ENCODE peak calls at places on chromosomes 2 and 18, in nine cellular contexts. One of them, this sample, is unnamed.

GRCh38 chr18:45324489-45325111 is 290.7 kb upstream of the SLC14A2 start:
- DNase-seq in AG04449: no peak
- DNase-seq in foreskin fibroblast: peak
- DNase-seq in LHCN-M2: peak
- DNase-seq in brain microvascular endothelial cell: peak
- DNase-seq in activated CD4-positive, alpha-beta T cell treated with anti-CD3 and anti-CD28 coated beads, Interleukin-2, amount 50 U/mL, for 4 hours: no peak
- DNase-seq in fibroblast of lung: peak
- DNase-seq in ACHN: no peak
- DNase-seq in smooth muscle cell of the brain vasculature: no peak
- DNase-seq in this sample: no peak

GRCh38 chr18:74468547-74469014 is 11.5 kb upstream of the DIPK1C start:
- DNase-seq in foreskin fibroblast: no peak
- DNase-seq in LHCN-M2: no peak
- DNase-seq in fibroblast of lung: peak
- DNase-seq in smooth muscle cell of the brain vasculature: no peak
- DNase-seq in AG04449: no peak
- DNase-seq in brain microvascular endothelial cell: no peak
- DNase-seq in activated CD4-positive, alpha-beta T cell treated with anti-CD3 and anti-CD28 coated beads, Interleukin-2, amount 50 U/mL, for 4 hours: no peak
- DNase-seq in ACHN: no peak
- DNase-seq in this sample: no peak

GRCh38 chr2:8565399-8566154 is 116.3 kb upstream of the ID2 start:
- DNase-seq in AG04449: no peak
- DNase-seq in fibroblast of lung: no peak
- DNase-seq in brain microvascular endothelial cell: no peak
- DNase-seq in activated CD4-positive, alpha-beta T cell treated with anti-CD3 and anti-CD28 coated beads, Interleukin-2, amount 50 U/mL, for 4 hours: no peak
- DNase-seq in smooth muscle cell of the brain vasculature: no peak
- DNase-seq in foreskin fibroblast: no peak
- DNase-seq in ACHN: no peak
- DNase-seq in LHCN-M2: no peak
- DNase-seq in this sample: no peak

GRCh38 chr2:103139628-103140268 is 377.9 kb downstream of the TMEM182 start:
- DNase-seq in smooth muscle cell of the brain vasculature: no peak
- DNase-seq in activated CD4-positive, alpha-beta T cell treated with anti-CD3 and anti-CD28 coated beads, Interleukin-2, amount 50 U/mL, for 4 hours: no peak
- DNase-seq in fibroblast of lung: no peak
- DNase-seq in foreskin fibroblast: no peak
- DNase-seq in brain microvascular endothelial cell: no peak
- DNase-seq in ACHN: no peak
- DNase-seq in LHCN-M2: no peak
- DNase-seq in AG04449: no peak
- DNase-seq in this sample: no peak

GRCh38 chr2:49770919-49771318 is 616.6 kb upstream of the FSHR start:
- DNase-seq in LHCN-M2: no peak
- DNase-seq in brain microvascular endothelial cell: no peak
- DNase-seq in fibroblast of lung: peak
- DNase-seq in ACHN: peak
- DNase-seq in smooth muscle cell of the brain vasculature: no peak
- DNase-seq in AG04449: no peak
- DNase-seq in foreskin fibroblast: peak
- DNase-seq in activated CD4-positive, alpha-beta T cell treated with anti-CD3 and anti-CD28 coated beads, Interleukin-2, amount 50 U/mL, for 4 hours: no peak
- DNase-seq in this sample: no peak

GRCh38 chr2:233080836-233081229 is 20.7 kb downstream of the INPP5D start:
- DNase-seq in fibroblast of lung: no peak
- DNase-seq in AG04449: no peak
- DNase-seq in brain microvascular endothelial cell: no peak
- DNase-seq in LHCN-M2: no peak
- DNase-seq in smooth muscle cell of the brain vasculature: no peak
- DNase-seq in foreskin fibroblast: no peak
- DNase-seq in ACHN: no peak
- DNase-seq in activated CD4-positive, alpha-beta T cell treated with anti-CD3 and anti-CD28 coated beads, Interleukin-2, amount 50 U/mL, for 4 hours: no peak
- DNase-seq in this sample: no peak

GRCh38 chr2:189821953-189822748 is 37.9 kb downstream of the PMS1 start:
- DNase-seq in ACHN: no peak
- DNase-seq in fibroblast of lung: peak
- DNase-seq in brain microvascular endothelial cell: peak
- DNase-seq in activated CD4-positive, alpha-beta T cell treated with anti-CD3 and anti-CD28 coated beads, Interleukin-2, amount 50 U/mL, for 4 hours: no peak
- DNase-seq in smooth muscle cell of the brain vasculature: no peak
- DNase-seq in LHCN-M2: peak
- DNase-seq in AG04449: peak
- DNase-seq in foreskin fibroblast: peak
- DNase-seq in this sample: no peak

GRCh38 chr18:52813637-52814416 is 473.8 kb downstream of the DCC start:
- DNase-seq in ACHN: no peak
- DNase-seq in LHCN-M2: no peak
- DNase-seq in smooth muscle cell of the brain vasculature: no peak
- DNase-seq in brain microvascular endothelial cell: no peak
- DNase-seq in AG04449: peak
- DNase-seq in foreskin fibroblast: peak
- DNase-seq in fibroblast of lung: no peak
- DNase-seq in activated CD4-positive, alpha-beta T cell treated with anti-CD3 and anti-CD28 coated beads, Interleukin-2, amount 50 U/mL, for 4 hours: no peak
- DNase-seq in this sample: no peak

GRCh38 chr2:101608411-101609317 is 88.8 kb upstream of the MAP4K4 start:
- DNase-seq in LHCN-M2: no peak
- DNase-seq in fibroblast of lung: no peak
- DNase-seq in activated CD4-positive, alpha-beta T cell treated with anti-CD3 and anti-CD28 coated beads, Interleukin-2, amount 50 U/mL, for 4 hours: no peak
- DNase-seq in ACHN: no peak
- DNase-seq in smooth muscle cell of the brain vasculature: no peak
- DNase-seq in foreskin fibroblast: peak
- DNase-seq in AG04449: no peak
- DNase-seq in brain microvascular endothelial cell: no peak
- DNase-seq in this sample: no peak

GRCh38 chr2:209663149-209663548 is 108.5 kb upstream of the UNC80 start:
- DNase-seq in foreskin fibroblast: peak
- DNase-seq in brain microvascular endothelial cell: peak
- DNase-seq in activated CD4-positive, alpha-beta T cell treated with anti-CD3 and anti-CD28 coated beads, Interleukin-2, amount 50 U/mL, for 4 hours: no peak
- DNase-seq in AG04449: no peak
- DNase-seq in LHCN-M2: peak
- DNase-seq in fibroblast of lung: peak
- DNase-seq in smooth muscle cell of the brain vasculature: no peak
- DNase-seq in ACHN: peak
- DNase-seq in this sample: no peak

GRCh38 chr18:61569176-61569892 is 236.1 kb downstream of the CDH20 start:
- DNase-seq in activated CD4-positive, alpha-beta T cell treated with anti-CD3 and anti-CD28 coated beads, Interleukin-2, amount 50 U/mL, for 4 hours: no peak
- DNase-seq in brain microvascular endothelial cell: peak
- DNase-seq in ACHN: peak
- DNase-seq in LHCN-M2: peak
- DNase-seq in fibroblast of lung: peak
- DNase-seq in AG04449: peak
- DNase-seq in foreskin fibroblast: peak
- DNase-seq in smooth muscle cell of the brain vasculature: no peak
- DNase-seq in this sample: peak

GRCh38 chr2:149422337-149422990 is 92.1 kb downstream of the LYPD6 start:
- DNase-seq in fibroblast of lung: peak
- DNase-seq in smooth muscle cell of the brain vasculature: no peak
- DNase-seq in LHCN-M2: peak
- DNase-seq in brain microvascular endothelial cell: peak
- DNase-seq in foreskin fibroblast: peak
- DNase-seq in AG04449: no peak
- DNase-seq in ACHN: no peak
- DNase-seq in activated CD4-positive, alpha-beta T cell treated with anti-CD3 and anti-CD28 coated beads, Interleukin-2, amount 50 U/mL, for 4 hours: no peak
- DNase-seq in this sample: no peak

GRCh38 chr2:71852141-71852711 is 295.4 kb downstream of the CYP26B1 start:
- DNase-seq in ACHN: no peak
- DNase-seq in foreskin fibroblast: peak
- DNase-seq in activated CD4-positive, alpha-beta T cell treated with anti-CD3 and anti-CD28 coated beads, Interleukin-2, amount 50 U/mL, for 4 hours: no peak
- DNase-seq in smooth muscle cell of the brain vasculature: no peak
- DNase-seq in AG04449: no peak
- DNase-seq in fibroblast of lung: no peak
- DNase-seq in brain microvascular endothelial cell: no peak
- DNase-seq in LHCN-M2: no peak
- DNase-seq in this sample: no peak

GRCh38 chr2:23513881-23514793 is 129.2 kb downstream of the KLHL29 start:
- DNase-seq in foreskin fibroblast: no peak
- DNase-seq in AG04449: no peak
- DNase-seq in activated CD4-positive, alpha-beta T cell treated with anti-CD3 and anti-CD28 coated beads, Interleukin-2, amount 50 U/mL, for 4 hours: no peak
- DNase-seq in fibroblast of lung: no peak
- DNase-seq in LHCN-M2: no peak
- DNase-seq in smooth muscle cell of the brain vasculature: no peak
- DNase-seq in brain microvascular endothelial cell: no peak
- DNase-seq in ACHN: no peak
- DNase-seq in this sample: no peak

GRCh38 chr18:61898576-61899205 is 5.9 kb upstream of the RNF152 start:
- DNase-seq in fibroblast of lung: no peak
- DNase-seq in AG04449: no peak
- DNase-seq in foreskin fibroblast: peak
- DNase-seq in brain microvascular endothelial cell: no peak
- DNase-seq in smooth muscle cell of the brain vasculature: no peak
- DNase-seq in activated CD4-positive, alpha-beta T cell treated with anti-CD3 and anti-CD28 coated beads, Interleukin-2, amount 50 U/mL, for 4 hours: no peak
- DNase-seq in ACHN: no peak
- DNase-seq in LHCN-M2: no peak
- DNase-seq in this sample: no peak

GRCh38 chr18:3675446-3675845 is 225.5 kb downstream of the TGIF1 start:
- DNase-seq in activated CD4-positive, alpha-beta T cell treated with anti-CD3 and anti-CD28 coated beads, Interleukin-2, amount 50 U/mL, for 4 hours: no peak
- DNase-seq in foreskin fibroblast: peak
- DNase-seq in LHCN-M2: no peak
- DNase-seq in brain microvascular endothelial cell: no peak
- DNase-seq in ACHN: peak
- DNase-seq in smooth muscle cell of the brain vasculature: no peak
- DNase-seq in AG04449: no peak
- DNase-seq in fibroblast of lung: peak
- DNase-seq in this sample: no peak

GRCh38 chr2:224281374-224281773 is 120.5 kb downstream of the FAM124B start:
- DNase-seq in activated CD4-positive, alpha-beta T cell treated with anti-CD3 and anti-CD28 coated beads, Interleukin-2, amount 50 U/mL, for 4 hours: no peak
- DNase-seq in AG04449: no peak
- DNase-seq in brain microvascular endothelial cell: no peak
- DNase-seq in foreskin fibroblast: no peak
- DNase-seq in LHCN-M2: no peak
- DNase-seq in fibroblast of lung: no peak
- DNase-seq in smooth muscle cell of the brain vasculature: no peak
- DNase-seq in ACHN: no peak
- DNase-seq in this sample: no peak

GRCh38 chr2:67446504-67446911 is 49.4 kb downstream of the ETAA1 start:
- DNase-seq in ACHN: no peak
- DNase-seq in LHCN-M2: peak
- DNase-seq in smooth muscle cell of the brain vasculature: no peak
- DNase-seq in foreskin fibroblast: peak
- DNase-seq in AG04449: no peak
- DNase-seq in brain microvascular endothelial cell: peak
- DNase-seq in activated CD4-positive, alpha-beta T cell treated with anti-CD3 and anti-CD28 coated beads, Interleukin-2, amount 50 U/mL, for 4 hours: no peak
- DNase-seq in fibroblast of lung: peak
- DNase-seq in this sample: no peak

GRCh38 chr2:15506231-15506819 is 54.8 kb downstream of the NBAS start:
- DNase-seq in brain microvascular endothelial cell: peak
- DNase-seq in ACHN: no peak
- DNase-seq in AG04449: no peak
- DNase-seq in foreskin fibroblast: peak
- DNase-seq in fibroblast of lung: peak
- DNase-seq in activated CD4-positive, alpha-beta T cell treated with anti-CD3 and anti-CD28 coated beads, Interleukin-2, amount 50 U/mL, for 4 hours: no peak
- DNase-seq in smooth muscle cell of the brain vasculature: no peak
- DNase-seq in LHCN-M2: peak
- DNase-seq in this sample: no peak

GRCh38 chr2:12982149-12982584 is 265.4 kb downstream of the TRIB2 start:
- DNase-seq in LHCN-M2: peak
- DNase-seq in foreskin fibroblast: peak
- DNase-seq in fibroblast of lung: peak
- DNase-seq in brain microvascular endothelial cell: no peak
- DNase-seq in activated CD4-positive, alpha-beta T cell treated with anti-CD3 and anti-CD28 coated beads, Interleukin-2, amount 50 U/mL, for 4 hours: no peak
- DNase-seq in AG04449: no peak
- DNase-seq in ACHN: no peak
- DNase-seq in smooth muscle cell of the brain vasculature: no peak
- DNase-seq in this sample: no peak

GRCh38 chr2:199659207-199659606 is 191.8 kb downstream of the FTCDNL1 start:
- DNase-seq in foreskin fibroblast: peak
- DNase-seq in AG04449: no peak
- DNase-seq in fibroblast of lung: peak
- DNase-seq in activated CD4-positive, alpha-beta T cell treated with anti-CD3 and anti-CD28 coated beads, Interleukin-2, amount 50 U/mL, for 4 hours: no peak
- DNase-seq in LHCN-M2: peak
- DNase-seq in ACHN: peak
- DNase-seq in brain microvascular endothelial cell: peak
- DNase-seq in smooth muscle cell of the brain vasculature: no peak
- DNase-seq in this sample: peak

GRCh38 chr2:174334781-174335604 is at the start of gene SP9:
- DNase-seq in brain microvascular endothelial cell: no peak
- DNase-seq in AG04449: no peak
- DNase-seq in fibroblast of lung: peak
- DNase-seq in smooth muscle cell of the brain vasculature: no peak
- DNase-seq in ACHN: no peak
- DNase-seq in activated CD4-positive, alpha-beta T cell treated with anti-CD3 and anti-CD28 coated beads, Interleukin-2, amount 50 U/mL, for 4 hours: no peak
- DNase-seq in LHCN-M2: peak
- DNase-seq in foreskin fibroblast: peak
- DNase-seq in this sample: no peak

This sample was measured in heart left ventricle.